ENCODE peak calls at places on chromosome 1, in five cellular contexts. One of them, this sample, is unnamed.
A peak's percentile ranks its signal among the peaks of the same experiment; 100 is the strongest.

GRCh38 chr1:51600529-51600928 is 16.4 kb upstream of the OSBPL9 start:
- DNase-seq in tibial artery: no peak
- DNase-seq in astrocyte: no peak
- DNase-seq in BE2C: no peak
- DNase-seq in fibroblast of lung: no peak
- DNase-seq in this sample: no peak

GRCh38 chr1:16248603-16249534 is 11.9 kb upstream of the CPLANE2 start:
- DNase-seq in fibroblast of lung: peak; percentile 85
- DNase-seq in astrocyte: peak; percentile 81
- DNase-seq in tibial artery: peak; percentile 95
- DNase-seq in BE2C: peak; percentile 88
- DNase-seq in this sample: no peak

GRCh38 chr1:18855573-18855972 is 3.9 kb downstream of the TAS1R2 start:
- DNase-seq in tibial artery: no peak
- DNase-seq in astrocyte: no peak
- DNase-seq in fibroblast of lung: no peak
- DNase-seq in BE2C: no peak
- DNase-seq in this sample: no peak

GRCh38 chr1:109759513-109760334 is 4.0 kb downstream of the EPS8L3 start:
- DNase-seq in tibial artery: no peak
- DNase-seq in fibroblast of lung: no peak
- DNase-seq in BE2C: no peak
- DNase-seq in astrocyte: no peak
- DNase-seq in this sample: no peak

GRCh38 chr1:117967472-117967871 is 37.9 kb downstream of the WDR3 start:
- DNase-seq in astrocyte: peak; percentile 46
- DNase-seq in tibial artery: no peak
- DNase-seq in BE2C: no peak
- DNase-seq in fibroblast of lung: peak; percentile 51
- DNase-seq in this sample: no peak

GRCh38 chr1:204968946-204969345 is 74.1 kb upstream of the CNTN2 start:
- DNase-seq in astrocyte: no peak
- DNase-seq in fibroblast of lung: no peak
- DNase-seq in tibial artery: no peak
- DNase-seq in BE2C: no peak
- DNase-seq in this sample: no peak

GRCh38 chr1:69172003-69173000 is 395.4 kb upstream of the LRRC7 start:
- DNase-seq in fibroblast of lung: peak; percentile 76
- DNase-seq in BE2C: no peak
- DNase-seq in astrocyte: peak; percentile 63
- DNase-seq in tibial artery: no peak
- DNase-seq in this sample: no peak

GRCh38 chr1:244830639-244831038 is 4.8 kb upstream of the COX20 start:
- DNase-seq in BE2C: no peak
- DNase-seq in astrocyte: no peak
- DNase-seq in tibial artery: no peak
- DNase-seq in fibroblast of lung: no peak
- DNase-seq in this sample: no peak

GRCh38 chr1:227947678-227948492 is at the start of gene WNT9A:
- DNase-seq in astrocyte: peak; percentile 41
- DNase-seq in fibroblast of lung: peak; percentile 62
- DNase-seq in tibial artery: peak; percentile 64
- DNase-seq in BE2C: peak; percentile 47
- DNase-seq in this sample: no peak

GRCh38 chr1:8922962-8923361 is 22.7 kb upstream of the CA6 start:
- DNase-seq in tibial artery: no peak
- DNase-seq in fibroblast of lung: no peak
- DNase-seq in astrocyte: no peak
- DNase-seq in BE2C: no peak
- DNase-seq in this sample: no peak

GRCh38 chr1:12451560-12451900 is 166.5 kb downstream of the DHRS3 start:
- DNase-seq in fibroblast of lung: no peak
- DNase-seq in tibial artery: no peak
- DNase-seq in astrocyte: no peak
- DNase-seq in BE2C: no peak
- DNase-seq in this sample: no peak

GRCh38 chr1:224897501-224897900 is 32.0 kb upstream of the DNAH14 start:
- DNase-seq in BE2C: no peak
- DNase-seq in tibial artery: no peak
- DNase-seq in astrocyte: peak; percentile 17
- DNase-seq in fibroblast of lung: peak; percentile 24
- DNase-seq in this sample: no peak

GRCh38 chr1:212437179-212437798 is 4.6 kb downstream of the NENF start:
- DNase-seq in fibroblast of lung: no peak
- DNase-seq in BE2C: no peak
- DNase-seq in astrocyte: no peak
- DNase-seq in tibial artery: no peak
- DNase-seq in this sample: no peak

GRCh38 chr1:93178418-93178817 is 1.8 kb downstream of the TMED5 start:
- DNase-seq in tibial artery: no peak
- DNase-seq in astrocyte: peak; percentile 16
- DNase-seq in BE2C: no peak
- DNase-seq in fibroblast of lung: peak; percentile 34
- DNase-seq in this sample: no peak

GRCh38 chr1:198291924-198292323 is 135.1 kb downstream of the NEK7 start:
- DNase-seq in fibroblast of lung: no peak
- DNase-seq in astrocyte: no peak
- DNase-seq in BE2C: no peak
- DNase-seq in tibial artery: no peak
- DNase-seq in this sample: no peak

GRCh38 chr1:200231787-200232222 is 178.0 kb downstream of the ZNF281 start:
- DNase-seq in astrocyte: peak; percentile 76
- DNase-seq in fibroblast of lung: peak; percentile 80
- DNase-seq in BE2C: no peak
- DNase-seq in tibial artery: no peak
- DNase-seq in this sample: no peak

GRCh38 chr1:172360511-172360910 is 60.0 kb upstream of the C1orf105 start:
- DNase-seq in tibial artery: no peak
- DNase-seq in fibroblast of lung: peak; percentile 68
- DNase-seq in astrocyte: peak; percentile 60
- DNase-seq in BE2C: no peak
- DNase-seq in this sample: no peak

GRCh38 chr1:206655471-206655882 is 20.1 kb downstream of the DYRK3 start:
- DNase-seq in tibial artery: no peak
- DNase-seq in BE2C: peak; percentile 53
- DNase-seq in fibroblast of lung: no peak
- DNase-seq in astrocyte: no peak
- DNase-seq in this sample: no peak

GRCh38 chr1:101520302-101520701 is 283.5 kb downstream of the S1PR1 start:
- DNase-seq in tibial artery: no peak
- DNase-seq in BE2C: peak; percentile 48
- DNase-seq in fibroblast of lung: peak; percentile 18
- DNase-seq in astrocyte: peak; percentile 10
- DNase-seq in this sample: no peak

GRCh38 chr1:54199151-54199764 is 572 bp downstream of the CYB5RL start:
- DNase-seq in astrocyte: no peak
- DNase-seq in fibroblast of lung: no peak
- DNase-seq in BE2C: no peak
- DNase-seq in tibial artery: no peak
- DNase-seq in this sample: no peak

GRCh38 chr1:24216254-24216653 is 29.2 kb upstream of the IFNLR1 start:
- DNase-seq in tibial artery: no peak
- DNase-seq in BE2C: peak; percentile 13
- DNase-seq in fibroblast of lung: no peak
- DNase-seq in astrocyte: no peak
- DNase-seq in this sample: no peak

GRCh38 chr1:23263380-23263887 is 46.1 kb upstream of the HTR1D start:
- DNase-seq in tibial artery: no peak
- DNase-seq in BE2C: no peak
- DNase-seq in fibroblast of lung: no peak
- DNase-seq in astrocyte: no peak
- DNase-seq in this sample: no peak

GRCh38 chr1:161096514-161096913 is 1.6 kb upstream of the KLHDC9 start:
- DNase-seq in astrocyte: no peak
- DNase-seq in BE2C: no peak
- DNase-seq in fibroblast of lung: no peak
- DNase-seq in tibial artery: no peak
- DNase-seq in this sample: no peak

GRCh38 chr1:39262802-39263201 is 58.3 kb downstream of the MACF1 start:
- DNase-seq in BE2C: no peak
- DNase-seq in fibroblast of lung: no peak
- DNase-seq in astrocyte: no peak
- DNase-seq in tibial artery: no peak
- DNase-seq in this sample: no peak

GRCh38 chr1:202964755-202965440 is 2.2 kb downstream of the CYB5R1 start:
- DNase-seq in BE2C: peak; percentile 61
- DNase-seq in tibial artery: no peak
- DNase-seq in astrocyte: peak; percentile 60
- DNase-seq in fibroblast of lung: peak; percentile 71
- DNase-seq in this sample: no peak

GRCh38 chr1:39170731-39171375 is 33.6 kb upstream of the MACF1 start:
- DNase-seq in fibroblast of lung: no peak
- DNase-seq in tibial artery: no peak
- DNase-seq in BE2C: no peak
- DNase-seq in astrocyte: no peak
- DNase-seq in this sample: no peak

GRCh38 chr1:72285074-72285425 is 2.7 kb upstream of the NEGR1 start:
- DNase-seq in astrocyte: no peak
- DNase-seq in tibial artery: no peak
- DNase-seq in BE2C: no peak
- DNase-seq in fibroblast of lung: no peak
- DNase-seq in this sample: no peak

GRCh38 chr1:66549017-66549416 is 15.1 kb downstream of the SGIP1 start:
- DNase-seq in tibial artery: no peak
- DNase-seq in astrocyte: no peak
- DNase-seq in BE2C: no peak
- DNase-seq in fibroblast of lung: no peak
- DNase-seq in this sample: no peak

GRCh38 chr1:207103892-207104373 is at the start of gene C4BPA:
- DNase-seq in fibroblast of lung: no peak
- DNase-seq in tibial artery: no peak
- DNase-seq in astrocyte: no peak
- DNase-seq in BE2C: no peak
- DNase-seq in this sample: no peak

GRCh38 chr1:222777463-222777862 is 37.4 kb upstream of the DISP1 start:
- DNase-seq in astrocyte: no peak
- DNase-seq in fibroblast of lung: peak; percentile 22
- DNase-seq in tibial artery: no peak
- DNase-seq in BE2C: no peak
- DNase-seq in this sample: no peak

GRCh38 chr1:203215573-203215972 is 13.9 kb downstream of the CHIT1 start:
- DNase-seq in BE2C: no peak
- DNase-seq in fibroblast of lung: no peak
- DNase-seq in tibial artery: no peak
- DNase-seq in astrocyte: no peak
- DNase-seq in this sample: no peak

GRCh38 chr1:226002667-226003501 is 3.7 kb upstream of the SDE2 start:
- DNase-seq in BE2C: peak; percentile 87
- DNase-seq in astrocyte: peak; percentile 10
- DNase-seq in tibial artery: peak; percentile 75
- DNase-seq in fibroblast of lung: peak; percentile 23
- DNase-seq in this sample: no peak

GRCh38 chr1:163771637-163772036 is 449.9 kb downstream of the NUF2 start:
- DNase-seq in astrocyte: no peak
- DNase-seq in fibroblast of lung: no peak
- DNase-seq in BE2C: no peak
- DNase-seq in tibial artery: no peak
- DNase-seq in this sample: no peak

DNA sequence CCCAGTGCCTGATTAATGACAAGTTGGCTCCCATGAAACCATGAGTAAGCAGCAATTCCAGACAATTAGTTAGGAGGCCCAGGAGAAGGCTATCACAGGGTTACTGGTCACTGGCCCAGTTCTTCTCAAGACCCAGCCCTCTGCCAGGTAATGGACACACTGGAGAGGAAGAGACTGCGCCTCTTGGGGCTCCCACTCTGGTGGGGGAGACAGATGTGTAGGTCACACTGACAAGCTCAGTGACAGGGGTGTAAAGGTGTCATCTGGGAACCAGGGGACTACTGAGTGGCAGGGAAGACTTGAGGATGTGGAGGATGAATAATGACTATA is 4.9 kb downstream of the HPCA start:
- DNase-seq in BE2C: no peak
- DNase-seq in tibial artery: peak; percentile 33
- DNase-seq in fibroblast of lung: peak; percentile 20
- DNase-seq in astrocyte: peak; percentile 18
- DNase-seq in this sample: no peak
- H3K27me3 ChIP-seq in BE2C: peaks cover 9% of the 10 kb centered on the region
- H3K27me3 ChIP-seq in tibial artery: peaks cover 72% of the 10 kb centered on the region
- H3K27me3 ChIP-seq in fibroblast of lung: peaks cover 22% of the 10 kb centered on the region
- H3K27me3 ChIP-seq in astrocyte: peaks cover 32% of the 10 kb centered on the region
- H3K27me3 ChIP-seq in this sample: peaks cover 32% of the 10 kb centered on the region

GRCh38 chr1:169618367-169618766 is 11.6 kb downstream of the SELP start:
- DNase-seq in fibroblast of lung: no peak
- DNase-seq in astrocyte: no peak
- DNase-seq in BE2C: no peak
- DNase-seq in tibial artery: no peak
- DNase-seq in this sample: no peak
- H3K27me3 ChIP-seq in fibroblast of lung: no peaks in the 10 kb centered on the region
- H3K27me3 ChIP-seq in astrocyte: no peaks in the 10 kb centered on the region
- H3K27me3 ChIP-seq in BE2C: no peaks in the 10 kb centered on the region
- H3K27me3 ChIP-seq in tibial artery: no peaks in the 10 kb centered on the region
- H3K27me3 ChIP-seq in this sample: no peaks in the 10 kb centered on the region

GRCh38 chr1:4407851-4408250 is 246.6 kb upstream of the AJAP1 start:
- DNase-seq in BE2C: no peak
- DNase-seq in tibial artery: no peak
- DNase-seq in fibroblast of lung: no peak
- DNase-seq in astrocyte: no peak
- DNase-seq in this sample: no peak

GRCh38 chr1:4411862-4412261 is 242.5 kb upstream of the AJAP1 start:
- DNase-seq in tibial artery: no peak
- DNase-seq in fibroblast of lung: no peak
- DNase-seq in astrocyte: no peak
- DNase-seq in BE2C: no peak
- DNase-seq in this sample: no peak

GRCh38 chr1:4408380-4408779 is 246.0 kb upstream of the AJAP1 start:
- DNase-seq in tibial artery: no peak
- DNase-seq in BE2C: no peak
- DNase-seq in fibroblast of lung: no peak
- DNase-seq in astrocyte: no peak
- DNase-seq in this sample: no peak
- H3K27me3 ChIP-seq in tibial artery: peaks cover 7% of the 10 kb centered on the region
- H3K27me3 ChIP-seq in BE2C: no peaks in the 10 kb centered on the region
- H3K27me3 ChIP-seq in fibroblast of lung: no peaks in the 10 kb centered on the region
- H3K27me3 ChIP-seq in astrocyte: no peaks in the 10 kb centered on the region
- H3K27me3 ChIP-seq in this sample: no peaks in the 10 kb centered on the region

GRCh38 chr1:219928791-219929118 is 398 bp upstream of the SLC30A10 start:
- DNase-seq in astrocyte: no peak
- DNase-seq in fibroblast of lung: no peak
- DNase-seq in tibial artery: no peak
- DNase-seq in BE2C: no peak
- DNase-seq in this sample: no peak

GRCh38 chr1:219927956-219928790 is at the start of gene SLC30A10:
- DNase-seq in fibroblast of lung: peak; percentile 37
- DNase-seq in astrocyte: peak; percentile 10
- DNase-seq in BE2C: peak; percentile 30
- DNase-seq in tibial artery: no peak
- DNase-seq in this sample: no peak

GRCh38 chr1:219926363-219926998 is 1.9 kb downstream of the SLC30A10 start:
- DNase-seq in BE2C: no peak
- DNase-seq in astrocyte: no peak
- DNase-seq in fibroblast of lung: no peak
- DNase-seq in tibial artery: no peak
- DNase-seq in this sample: no peak

GRCh38 chr1:219927298-219927955 is 930 bp downstream of the SLC30A10 start:
- DNase-seq in tibial artery: no peak
- DNase-seq in BE2C: no peak
- DNase-seq in astrocyte: no peak
- DNase-seq in fibroblast of lung: no peak
- DNase-seq in this sample: no peak

GRCh38 chr1:219924348-219924747 is 4.0 kb downstream of the SLC30A10 start:
- DNase-seq in fibroblast of lung: no peak
- DNase-seq in BE2C: no peak
- DNase-seq in tibial artery: no peak
- DNase-seq in astrocyte: no peak
- DNase-seq in this sample: no peak
- H3K27me3 ChIP-seq in fibroblast of lung: peaks cover 13% of the 10 kb centered on the region
- H3K27me3 ChIP-seq in BE2C: peaks cover 39% of the 10 kb centered on the region
- H3K27me3 ChIP-seq in tibial artery: peaks cover 27% of the 10 kb centered on the region
- H3K27me3 ChIP-seq in astrocyte: peaks cover 16% of the 10 kb centered on the region
- H3K27me3 ChIP-seq in this sample: peaks cover 10% of the 10 kb centered on the region